ENCODE peak calls at places on chromosomes 4 and X, in four cellular contexts. One of them, this sample, is unnamed. For H3K27me3, the result is how much of the 10 kb centered on the place peaks cover.

GRCh38 chr4:140237616-140238352 is 83.8 kb upstream of the MAML3 start:
- DNase-seq in CD8-positive, alpha-beta T cell: no peak
- DNase-seq in upper lobe of left lung: peak
- DNase-seq in pancreas: no peak
- DNase-seq in this sample: peak

GRCh38 chrX:147901476-147902126 is 10.1 kb upstream of the FMR1 start:
- DNase-seq in pancreas: no peak
- DNase-seq in upper lobe of left lung: no peak
- DNase-seq in CD8-positive, alpha-beta T cell: no peak
- DNase-seq in this sample: no peak

GRCh38 chr4:105433421-105433820 is 40.4 kb downstream of the PPA2 start:
- DNase-seq in CD8-positive, alpha-beta T cell: no peak
- DNase-seq in pancreas: no peak
- DNase-seq in upper lobe of left lung: no peak
- DNase-seq in this sample: no peak

GRCh38 chr4:165016971-165017370 is 14.8 kb upstream of the TRIM60 start:
- DNase-seq in upper lobe of left lung: no peak
- DNase-seq in CD8-positive, alpha-beta T cell: no peak
- DNase-seq in pancreas: no peak
- DNase-seq in this sample: no peak

GRCh38 chr4:48813984-48814383 is 16.9 kb upstream of the OCIAD1 start:
- DNase-seq in pancreas: no peak
- DNase-seq in CD8-positive, alpha-beta T cell: no peak
- DNase-seq in upper lobe of left lung: no peak
- DNase-seq in this sample: no peak

GRCh38 chrX:11967986-11968385 is 170.3 kb upstream of the FRMPD4 start:
- DNase-seq in pancreas: no peak
- DNase-seq in CD8-positive, alpha-beta T cell: no peak
- DNase-seq in upper lobe of left lung: no peak
- DNase-seq in this sample: no peak

GRCh38 chr4:185718578-185719492 is 93.2 kb downstream of the SORBS2 start:
- DNase-seq in CD8-positive, alpha-beta T cell: no peak
- DNase-seq in upper lobe of left lung: no peak
- DNase-seq in pancreas: no peak
- DNase-seq in this sample: no peak

GRCh38 chrX:103362504-103362903 is 6.2 kb downstream of the TCEAL9 start:
- DNase-seq in pancreas: no peak
- DNase-seq in upper lobe of left lung: no peak
- DNase-seq in CD8-positive, alpha-beta T cell: no peak
- DNase-seq in this sample: no peak

GRCh38 chr4:152894673-152895072 is 41.5 kb upstream of the FHDC1 start:
- DNase-seq in CD8-positive, alpha-beta T cell: no peak
- DNase-seq in pancreas: no peak
- DNase-seq in upper lobe of left lung: no peak
- DNase-seq in this sample: no peak

DNA sequence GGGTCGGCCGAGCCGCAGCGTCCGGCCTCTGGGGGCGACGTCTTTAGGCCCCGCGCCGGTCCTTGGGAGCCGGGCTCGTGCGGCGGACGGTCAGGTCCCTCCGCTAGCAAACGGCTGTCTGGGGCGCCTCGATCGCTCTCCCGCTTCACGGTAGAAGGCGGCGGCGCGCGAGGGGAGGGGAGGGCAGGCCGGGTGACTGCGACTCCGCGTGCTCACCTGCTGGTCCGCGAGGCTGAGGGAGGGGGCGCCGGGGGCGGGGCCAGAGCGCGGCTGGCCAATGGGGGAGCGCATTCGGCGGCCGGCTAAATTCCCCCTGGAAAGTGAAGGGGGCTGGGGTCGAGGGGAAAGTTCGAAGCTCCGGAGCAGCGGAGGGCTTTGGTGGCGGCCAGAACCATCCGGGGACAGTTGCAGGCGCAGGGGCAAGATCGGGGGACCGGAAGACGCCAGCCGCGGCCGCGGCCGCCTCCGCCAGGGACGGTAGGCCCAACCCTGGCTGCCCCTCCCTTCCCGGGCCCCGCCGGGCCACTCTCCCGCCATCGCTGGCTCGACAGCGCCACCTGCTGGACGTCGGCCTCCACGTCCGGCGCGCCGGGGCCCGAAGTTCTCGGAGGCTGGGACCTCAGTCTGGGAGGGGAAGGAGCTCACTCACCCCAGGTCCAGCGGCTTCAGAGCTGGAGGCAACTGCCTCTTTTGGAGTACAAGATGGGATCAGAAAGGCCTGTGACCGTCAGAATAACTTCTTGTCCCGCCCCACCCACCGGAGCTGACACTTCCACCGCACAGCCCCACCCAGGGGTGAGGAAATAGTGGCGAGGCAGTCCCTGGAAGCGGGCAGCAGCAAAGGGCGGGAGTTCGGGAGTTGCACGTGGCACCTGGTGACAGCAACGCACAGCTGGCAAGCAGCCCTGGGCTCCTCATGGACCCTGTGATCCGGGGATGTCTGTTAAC is 49.9 kb downstream of the ELF4 start:
- DNase-seq in upper lobe of left lung: peak
- DNase-seq in pancreas: peak
- DNase-seq in CD8-positive, alpha-beta T cell: peak
- DNase-seq in this sample: peak
- H3K27me3 ChIP-seq in upper lobe of left lung: under half
- H3K27me3 ChIP-seq in pancreas: under half
- H3K27me3 ChIP-seq in CD8-positive, alpha-beta T cell: under half
- H3K27me3 ChIP-seq in this sample: under half

GRCh38 chr4:133145758-133146157 is 3.3 kb upstream of the PCDH10 start:
- DNase-seq in upper lobe of left lung: no peak
- DNase-seq in CD8-positive, alpha-beta T cell: no peak
- DNase-seq in pancreas: no peak
- DNase-seq in this sample: no peak
- TF ChIP-seq CTCF in upper lobe of left lung: no peak
- TF ChIP-seq CTCF in CD8-positive, alpha-beta T cell: no peak
- TF ChIP-seq CTCF in pancreas: no peak
- TF ChIP-seq CTCF in this sample: peak

GRCh38 chr4:8221476-8221875 is 22.4 kb downstream of the SH3TC1 start:
- DNase-seq in CD8-positive, alpha-beta T cell: no peak
- DNase-seq in pancreas: no peak
- DNase-seq in upper lobe of left lung: no peak
- DNase-seq in this sample: no peak
- H3K27ac ChIP-seq in CD8-positive, alpha-beta T cell: no peak
- H3K27ac ChIP-seq in pancreas: no peak
- H3K27ac ChIP-seq in upper lobe of left lung: peak
- H3K27ac ChIP-seq in this sample: peak

GRCh38 chr4:3769642-3770184 is 3.5 kb downstream of the ADRA2C start:
- DNase-seq in CD8-positive, alpha-beta T cell: no peak
- DNase-seq in upper lobe of left lung: no peak
- DNase-seq in pancreas: peak
- DNase-seq in this sample: no peak

GRCh38 chr4:3770323-3771166 is 4.4 kb downstream of the ADRA2C start:
- DNase-seq in CD8-positive, alpha-beta T cell: no peak
- DNase-seq in pancreas: peak
- DNase-seq in upper lobe of left lung: no peak
- DNase-seq in this sample: no peak

GRCh38 chr4:3772632-3773031 is 6.4 kb downstream of the ADRA2C start:
- DNase-seq in upper lobe of left lung: no peak
- DNase-seq in CD8-positive, alpha-beta T cell: no peak
- DNase-seq in pancreas: peak
- DNase-seq in this sample: no peak

GRCh38 chr4:3771932-3772495 is 5.8 kb downstream of the ADRA2C start:
- DNase-seq in CD8-positive, alpha-beta T cell: no peak
- DNase-seq in pancreas: peak
- DNase-seq in upper lobe of left lung: no peak
- DNase-seq in this sample: no peak

DNA sequence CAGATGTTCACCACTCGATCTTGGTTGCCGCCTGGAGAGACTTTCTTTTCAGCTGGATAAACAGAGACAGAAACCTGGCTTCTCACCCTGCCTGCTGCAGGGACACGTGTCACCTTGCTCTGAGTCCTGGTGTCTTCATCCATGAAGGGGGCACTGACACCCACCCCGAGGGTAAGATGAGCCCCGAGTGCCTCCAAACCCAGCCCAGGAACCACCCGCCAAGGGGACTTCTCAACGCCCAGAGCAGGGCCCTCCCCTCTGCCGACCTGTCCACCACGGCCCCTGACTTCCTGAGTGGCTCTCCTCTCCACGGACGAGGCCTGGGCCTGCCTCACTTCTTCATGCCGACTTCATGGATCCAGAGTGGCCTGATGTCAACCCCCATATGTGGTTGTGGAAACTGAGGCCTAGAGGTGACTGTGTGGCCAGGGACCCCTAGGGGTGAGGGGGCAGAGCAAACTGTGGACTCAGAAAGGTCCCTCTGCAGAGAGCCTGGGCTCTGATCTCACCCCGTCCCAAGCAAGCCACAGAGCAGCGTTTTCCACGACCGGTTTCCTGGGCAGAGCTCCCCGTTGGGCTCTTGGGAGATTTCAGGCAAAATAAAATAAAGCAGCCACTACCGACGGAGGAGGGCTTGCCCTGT is 5.1 kb downstream of the ADRA2C start:
- DNase-seq in upper lobe of left lung: no peak
- DNase-seq in pancreas: peak
- DNase-seq in CD8-positive, alpha-beta T cell: no peak
- DNase-seq in this sample: no peak
- H3K27me3 ChIP-seq in upper lobe of left lung: under half
- H3K27me3 ChIP-seq in pancreas: under half
- H3K27me3 ChIP-seq in CD8-positive, alpha-beta T cell: under half
- H3K27me3 ChIP-seq in this sample: under half

DNA sequence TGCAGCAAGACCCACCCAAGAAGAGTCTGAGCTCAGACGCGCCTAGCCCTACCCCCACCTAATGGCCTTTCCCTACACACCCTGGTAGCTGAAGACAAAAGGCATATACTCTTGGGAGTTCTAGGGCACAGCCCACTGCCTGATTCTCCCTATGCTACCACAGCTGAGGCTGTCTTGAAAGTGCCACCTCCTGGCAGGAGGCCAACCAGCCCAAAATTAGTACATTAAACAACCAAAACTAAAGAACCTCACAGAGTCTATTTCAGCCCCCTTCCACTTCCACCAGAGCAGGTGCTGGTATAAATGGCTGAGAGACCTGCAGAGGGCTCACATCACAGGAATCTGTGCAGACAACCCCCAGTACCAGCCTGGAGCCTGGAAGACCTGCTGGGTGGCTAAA is 119.1 kb downstream of the HMGN5 start:
- DNase-seq in CD8-positive, alpha-beta T cell: no peak
- DNase-seq in upper lobe of left lung: no peak
- DNase-seq in pancreas: no peak
- DNase-seq in this sample: no peak
- TF ChIP-seq CTCF in CD8-positive, alpha-beta T cell: no peak
- TF ChIP-seq CTCF in upper lobe of left lung: no peak
- TF ChIP-seq CTCF in pancreas: no peak
- TF ChIP-seq CTCF in this sample: no peak

GRCh38 chr4:170109586-170110289 is 20.0 kb upstream of the AADAT start:
- DNase-seq in upper lobe of left lung: no peak
- DNase-seq in pancreas: no peak
- DNase-seq in CD8-positive, alpha-beta T cell: no peak
- DNase-seq in this sample: no peak
- H3K27ac ChIP-seq in upper lobe of left lung: no peak
- H3K27ac ChIP-seq in pancreas: no peak
- H3K27ac ChIP-seq in CD8-positive, alpha-beta T cell: no peak
- H3K27ac ChIP-seq in this sample: no peak

GRCh38 chrX:124414281-124414680 is 67.9 kb downstream of the SH2D1A start:
- DNase-seq in upper lobe of left lung: no peak
- DNase-seq in CD8-positive, alpha-beta T cell: no peak
- DNase-seq in pancreas: no peak
- DNase-seq in this sample: no peak
- H3K27me3 ChIP-seq in upper lobe of left lung: under half
- H3K27me3 ChIP-seq in CD8-positive, alpha-beta T cell: under half
- H3K27me3 ChIP-seq in pancreas: under half
- H3K27me3 ChIP-seq in this sample: under half